ENCODE peak calls at places on chromosomes 16 and 17, in five cellular contexts. M is mesenchymal stem cell, F is trophoblast cell, P is H9, E is IMR-90. Z is an unnamed sample.

GRCh38 chr16:3513892-3514600 is 13.2 kb downstream of the CLUAP1 start:
- DNase-seq in P (no peak), M (peak), F (no peak), E (peak), Z (no peak)

GRCh38 chr16:50548659-50549560 is 714 bp downstream of the NKD1 start:
- DNase-seq in F (no peak), E (no peak), M (peak), P (no peak), Z (peak)

GRCh38 chr17:3557768-3558583 is at the start of gene TRPV3:
- DNase-seq in P (peak), M (no peak), F (peak), E (no peak), Z (no peak)

GRCh38 chr17:39738568-39738901 is 797 bp downstream of the GRB7 start:
- DNase-seq in P (peak), F (peak), E (no peak), M (no peak), Z (no peak)

GRCh38 chr16:21218135-21218534 is 6.8 kb upstream of the ZP2 start:
- DNase-seq in M (no peak), E (no peak), F (no peak), P (no peak), Z (no peak)

GRCh38 chr16:30095166-30096078 is 591 bp downstream of the YPEL3 start:
- DNase-seq in P (no peak), F (no peak), M (no peak), E (no peak), Z (no peak)

GRCh38 chr16:89538286-89538685 is 22.2 kb upstream of the RPL13 start:
- DNase-seq in P (no peak), E (no peak), M (no peak), F (no peak), Z (no peak)

GRCh38 chr17:78865682-78866390 is 25.2 kb upstream of the USP36 start:
- DNase-seq in F (peak), E (peak), P (peak), M (peak), Z (peak)

GRCh38 chr17:68238488-68238887 is 9.4 kb upstream of the AMZ2 start:
- DNase-seq in M (peak), P (no peak), F (no peak), E (no peak), Z (no peak)

GRCh38 chr17:66564992-66565465 is 262.6 kb downstream of the PRKCA start:
- DNase-seq in F (peak), M (peak), E (peak), P (peak), Z (no peak)

DNA sequence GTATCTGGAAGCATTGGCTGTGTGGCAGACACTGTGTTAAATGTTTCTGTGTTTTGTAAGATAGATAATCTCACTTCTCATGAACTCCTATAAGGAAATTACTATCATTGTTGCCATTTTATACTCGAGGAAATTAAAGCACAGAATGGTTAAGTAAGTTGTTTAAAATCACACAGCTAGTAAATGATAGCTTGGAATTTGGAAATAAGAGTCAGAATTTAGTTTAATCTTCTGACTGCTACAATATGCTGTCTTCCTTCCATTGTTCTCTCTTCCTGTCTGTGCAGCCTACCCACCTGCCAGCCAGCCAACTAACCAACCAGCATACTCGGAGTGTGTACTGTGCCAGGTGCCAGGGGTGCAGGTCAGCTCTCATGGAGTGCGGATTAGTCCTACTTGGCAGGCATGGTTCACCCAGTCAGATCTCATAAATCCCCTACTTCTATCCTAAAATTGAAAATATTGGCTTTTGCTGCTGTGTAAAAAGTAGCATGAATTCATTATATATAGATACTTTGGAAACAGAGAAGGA is 79.9 kb upstream of the LGALS9 start:
- DNase-seq in P (no peak), M (no peak), F (no peak), E (no peak), Z (no peak)
- H4K8ac ChIP-seq in P (no peak), M (no peak), F (no peak), E (no peak), Z (no peak)

GRCh38 chr17:19485800-19486340 is 47.8 kb upstream of the SLC47A1 start:
- DNase-seq in F (no peak), P (no peak), E (no peak), M (no peak), Z (no peak)
- H3K14ac ChIP-seq in F (no peak), P (no peak), E (no peak), M (no peak), Z (no peak)

DNA sequence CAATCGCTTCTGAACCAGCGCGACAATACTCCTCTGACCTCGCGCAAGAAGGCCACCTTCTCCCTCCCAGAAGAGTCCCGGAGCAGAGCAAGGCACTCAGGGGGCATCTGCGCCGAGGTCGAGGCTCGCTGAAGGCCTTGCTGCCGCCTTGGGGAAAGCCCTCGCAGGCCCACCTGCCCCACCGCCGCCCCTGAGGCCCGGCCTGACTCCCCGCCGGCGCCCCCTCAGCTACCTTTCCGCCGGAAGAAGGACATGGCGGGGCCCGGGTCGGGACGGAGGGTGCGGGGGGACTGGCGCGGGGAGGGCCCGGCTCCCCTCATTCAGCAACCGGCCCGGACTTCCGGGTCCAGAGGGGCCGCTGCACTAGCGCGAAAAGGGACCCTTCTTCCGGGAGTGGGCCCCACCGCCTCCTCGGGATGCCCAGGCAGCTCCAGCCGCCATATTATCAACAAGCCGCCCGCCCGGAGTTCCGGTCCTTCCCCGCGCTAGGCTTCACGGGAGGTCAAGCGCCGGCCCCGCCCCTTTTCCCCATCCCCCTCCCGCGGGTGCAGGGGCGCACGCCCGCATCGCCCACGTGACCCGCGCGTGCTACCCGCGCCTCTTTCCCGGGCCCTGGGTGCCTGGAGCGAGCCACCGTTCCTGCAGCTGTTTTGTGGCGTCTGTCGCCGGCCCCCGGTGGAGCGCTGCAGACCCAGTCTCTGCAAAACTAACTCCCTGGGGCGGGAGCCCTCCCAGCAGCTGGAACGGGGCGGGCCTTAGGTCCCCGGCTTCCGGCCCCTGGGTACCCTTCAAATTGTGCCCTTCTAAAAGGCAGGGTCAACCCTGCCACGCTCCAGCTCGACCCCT is at the start of gene AKAP10:
- DNase-seq in F (peak), E (peak), M (peak), P (peak), Z (peak)
- H4K8ac ChIP-seq in F (peak), E (peak), M (peak), P (no peak), Z (peak)

GRCh38 chr17:50207792-50208567 is 6.5 kb upstream of the COL1A1 start:
- DNase-seq in E (no peak), P (peak), F (no peak), M (no peak), Z (no peak)
- H3K14ac ChIP-seq in E (peak), P (no peak), F (peak), M (peak), Z (no peak)